ENCODE peak calls at places on chromosome 2, in seven cellular contexts. B, W, H, K, X, O and N are unnamed samples. For H3K4me1, the result is how much of the 10 kb centered on the place peaks cover.

GRCh38 chr2:239267411-239267941 is 133.3 kb downstream of the HDAC4 start:
- DNase-seq in B (peak), K (peak), X (no peak), O (no peak), W (peak), H (peak), N (no peak)

GRCh38 chr2:70670626-70671025 is 97.4 kb downstream of the ADD2 start:
- DNase-seq in B (no peak), X (peak), W (no peak), K (no peak), H (no peak), O (peak), N (no peak)

GRCh38 chr2:72136933-72137497 is 10.6 kb downstream of the CYP26B1 start:
- DNase-seq in K (no peak), X (no peak), H (no peak), B (no peak), O (no peak), W (no peak), N (no peak)

GRCh38 chr2:176704282-176704773 is 435.1 kb downstream of the MTX2 start:
- DNase-seq in B (no peak), K (no peak), W (peak), X (no peak), H (no peak), O (no peak), N (no peak)

GRCh38 chr2:230356084-230356483 is 29.1 kb downstream of the SP140L start:
- DNase-seq in B (no peak), X (no peak), O (no peak), K (no peak), H (no peak), W (no peak), N (no peak)

GRCh38 chr2:52220393-52220792 is 1188.5 kb upstream of the NRXN1 start:
- DNase-seq in B (peak), H (no peak), W (no peak), X (no peak), O (no peak), K (no peak), N (no peak)

GRCh38 chr2:211534655-211535054 is 978.3 kb downstream of the CPS1 start:
- DNase-seq in K (no peak), H (peak), X (no peak), B (peak), W (no peak), O (no peak), N (no peak)

GRCh38 chr2:152506843-152507242 is 171.9 kb downstream of the FMNL2 start:
- DNase-seq in W (no peak), H (no peak), B (no peak), X (no peak), K (peak), O (no peak), N (peak)

GRCh38 chr2:216107760-216108159 is 1.4 kb upstream of the XRCC5 start:
- DNase-seq in O (peak), H (no peak), K (peak), W (no peak), B (no peak), X (peak), N (peak)

GRCh38 chr2:240430595-240430994 is 4.9 kb upstream of the GPC1 start:
- DNase-seq in O (peak), B (no peak), K (no peak), X (no peak), W (no peak), H (no peak), N (no peak)

GRCh38 chr2:239625913-239626734 is 225.3 kb upstream of the HDAC4 start:
- DNase-seq in W (no peak), K (no peak), H (no peak), B (no peak), X (no peak), O (no peak), N (no peak)

GRCh38 chr2:105248316-105249070 is 7.0 kb downstream of the GPR45 start:
- DNase-seq in K (no peak), W (no peak), O (no peak), X (no peak), B (no peak), H (no peak), N (no peak)

GRCh38 chr2:23464156-23464555 is 79.2 kb downstream of the KLHL29 start:
- DNase-seq in O (no peak), K (no peak), B (no peak), H (no peak), W (no peak), X (no peak), N (no peak)

GRCh38 chr2:71336802-71337201 is 5.2 kb downstream of the ZNF638 start:
- DNase-seq in K (peak), W (peak), O (no peak), H (no peak), B (no peak), X (no peak), N (no peak)

GRCh38 chr2:9178110-9178904 is 28.3 kb upstream of the ASAP2 start:
- DNase-seq in H (no peak), X (peak), K (peak), W (no peak), B (peak), O (no peak), N (no peak)

GRCh38 chr2:54336136-54336976 is 80.3 kb upstream of the TSPYL6 start:
- DNase-seq in H (no peak), K (peak), B (no peak), W (no peak), X (no peak), O (no peak), N (no peak)

GRCh38 chr2:43193996-43194869 is 32.2 kb downstream of the ZFP36L2 start:
- DNase-seq in H (no peak), W (no peak), O (no peak), X (peak), K (no peak), B (no peak), N (no peak)

GRCh38 chr2:453132-453531 is 165.2 kb upstream of the ALKAL2 start:
- DNase-seq in B (no peak), X (no peak), K (no peak), W (no peak), H (no peak), O (peak), N (no peak)

GRCh38 chr2:45009303-45009927 is at the start of gene SIX2:
- DNase-seq in O (peak), K (peak), X (peak), H (peak), B (peak), W (peak), N (peak)

GRCh38 chr2:163919717-163920116 is 183.9 kb upstream of the FIGN start:
- DNase-seq in H (no peak), X (no peak), K (no peak), W (no peak), O (no peak), B (no peak), N (no peak)

GRCh38 chr2:8144131-8144631 is 537.7 kb upstream of the ID2 start:
- DNase-seq in X (no peak), O (no peak), W (no peak), H (no peak), B (no peak), K (no peak), N (no peak)

GRCh38 chr2:8145385-8145784 is 536.5 kb upstream of the ID2 start:
- DNase-seq in K (no peak), H (no peak), O (no peak), X (no peak), B (no peak), W (no peak), N (no peak)

GRCh38 chr2:8142456-8142855 is 539.4 kb upstream of the ID2 start:
- DNase-seq in X (no peak), W (no peak), H (no peak), B (no peak), K (no peak), O (no peak), N (no peak)

GRCh38 chr2:8146329-8147048 is 535.4 kb upstream of the ID2 start:
- DNase-seq in O (no peak), H (peak), X (no peak), B (peak), K (no peak), W (peak), N (no peak)

DNA sequence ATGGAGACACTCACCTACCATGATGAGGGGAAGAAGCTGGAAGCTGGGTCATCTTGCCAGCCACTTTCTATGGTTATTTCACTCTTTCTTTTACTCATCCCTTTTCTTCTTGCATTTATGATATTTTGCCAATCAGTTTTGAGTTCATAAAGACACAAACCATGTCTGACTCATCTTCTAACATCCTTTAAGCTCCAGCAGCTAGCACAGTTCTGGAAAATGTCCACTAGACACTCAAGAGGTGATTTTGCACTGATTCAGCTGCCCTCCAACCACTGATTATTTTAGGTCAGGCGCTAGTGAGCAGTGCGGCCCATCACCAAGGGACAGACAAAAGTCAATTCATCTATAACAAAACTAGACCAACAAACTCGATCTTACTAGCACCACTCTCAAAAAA is 537.1 kb upstream of the ID2 start:
- DNase-seq in B (no peak), W (no peak), O (no peak), H (no peak), X (no peak), K (no peak), N (no peak)
- H3K4me1 ChIP-seq in B (under half), W (under half), O (under half), H (under half), X (under half), K (under half), N (under half)

DNA sequence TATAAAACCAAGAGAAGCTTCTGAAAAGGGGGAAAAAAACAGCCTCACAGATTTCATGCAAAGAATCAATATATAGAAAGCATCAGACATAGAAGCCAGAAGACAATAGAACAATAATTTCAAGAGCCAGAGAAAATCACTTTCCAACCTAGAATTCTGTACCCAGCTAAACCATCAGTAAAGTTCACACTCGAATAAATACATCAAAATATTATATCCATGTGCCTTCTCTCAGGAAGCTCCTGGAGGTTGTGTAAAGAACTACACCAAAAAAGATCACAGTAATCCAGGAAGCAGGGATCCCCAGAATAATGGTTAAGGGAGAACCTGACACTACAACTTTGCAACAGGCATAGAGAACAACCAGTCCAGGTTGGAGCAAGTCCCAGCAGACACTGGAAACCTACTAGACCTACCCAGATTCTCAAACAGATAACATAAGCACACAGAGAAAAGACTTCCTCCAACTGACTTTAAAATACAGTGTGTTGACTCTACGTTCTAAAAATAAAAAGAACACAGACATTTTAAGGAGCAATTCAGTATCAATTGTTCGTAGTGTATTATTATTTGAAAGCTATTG is 401.9 kb upstream of the HS6ST1 start:
- DNase-seq in B (no peak), K (no peak), X (no peak), H (no peak), O (no peak), W (no peak), N (no peak)
- TF ChIP-seq CTCF in B (no peak), K (peak), X (peak), H (no peak), O (peak), W (no peak), N (peak)

DNA sequence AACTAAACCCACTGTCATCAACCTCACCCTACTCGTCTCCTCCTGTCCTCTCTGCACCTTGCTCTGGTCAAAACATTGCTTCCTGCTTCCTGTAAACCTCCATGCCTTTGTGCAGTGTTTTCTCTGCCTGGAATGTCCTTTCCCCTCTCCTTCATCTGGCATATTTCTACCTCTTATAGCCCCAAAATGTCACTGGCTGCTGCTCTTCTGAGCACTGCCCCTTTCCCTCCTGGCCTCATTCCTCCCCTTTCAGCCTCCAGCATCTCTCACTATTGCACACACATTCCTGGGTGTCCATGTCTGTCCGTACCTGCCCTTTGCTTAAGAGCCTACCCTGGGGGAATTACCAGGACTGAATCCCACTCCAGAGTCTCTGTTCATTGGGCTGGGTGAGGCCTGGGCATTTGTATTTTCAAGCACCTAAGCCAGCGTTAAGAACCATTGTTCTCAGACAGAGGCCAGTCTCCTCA is 84.9 kb downstream of the MOGAT1 start:
- DNase-seq in W (no peak), H (no peak), O (no peak), X (no peak), B (no peak), K (peak), N (peak)
- H3K4me1 ChIP-seq in W (under half), H (under half), O (under half), X (under half), B (under half), K (under half), N (under half)

GRCh38 chr2:123808243-123808642 is 216.8 kb upstream of the CNTNAP5 start:
- DNase-seq in K (no peak), X (peak), O (peak), W (no peak), B (no peak), H (no peak), N (no peak)
- TF ChIP-seq CTCF in K (no peak), X (peak), O (peak), W (no peak), B (no peak), H (no peak), N (no peak)

GRCh38 chr2:101770672-101771071 is 73.2 kb downstream of the MAP4K4 start:
- DNase-seq in K (peak), H (no peak), O (no peak), W (peak), X (peak), B (peak), N (peak)

GRCh38 chr2:101768480-101769077 is 71.1 kb downstream of the MAP4K4 start:
- DNase-seq in H (no peak), X (no peak), O (no peak), K (no peak), B (no peak), W (no peak), N (no peak)

GRCh38 chr2:101766337-101766736 is 68.8 kb downstream of the MAP4K4 start:
- DNase-seq in B (no peak), H (no peak), K (no peak), X (no peak), W (peak), O (no peak), N (no peak)

GRCh38 chr2:101763496-101764333 is 66.2 kb downstream of the MAP4K4 start:
- DNase-seq in O (no peak), K (no peak), X (no peak), B (no peak), H (no peak), W (no peak), N (no peak)

GRCh38 chr2:101766871-101767739 is 69.6 kb downstream of the MAP4K4 start:
- DNase-seq in K (peak), B (no peak), H (no peak), X (peak), W (peak), O (no peak), N (peak)
- H3K4me1 ChIP-seq in K (half or more), B (under half), H (half or more), X (under half), W (half or more), O (under half), N (half or more)

DNA sequence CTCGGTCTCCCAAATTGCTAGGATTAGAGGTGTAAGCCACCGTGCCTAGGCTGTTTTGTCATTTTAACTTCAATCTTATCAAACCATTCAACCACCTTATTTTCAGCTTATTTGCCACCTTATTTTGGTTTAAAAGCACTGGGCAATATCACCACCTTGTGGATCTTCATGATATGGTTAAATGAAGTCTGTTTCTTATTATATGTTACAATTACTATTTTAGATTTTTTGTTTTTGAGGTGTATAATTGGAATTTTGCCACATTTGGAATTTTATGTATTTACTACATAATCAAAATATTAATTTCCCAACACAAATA is 43.8 kb upstream of the SCN9A start:
- DNase-seq in K (peak), H (no peak), X (no peak), B (no peak), O (no peak), W (peak), N (peak)
- TF ChIP-seq CTCF in K (peak), H (no peak), X (peak), B (no peak), O (peak), W (peak), N (peak)

DNA sequence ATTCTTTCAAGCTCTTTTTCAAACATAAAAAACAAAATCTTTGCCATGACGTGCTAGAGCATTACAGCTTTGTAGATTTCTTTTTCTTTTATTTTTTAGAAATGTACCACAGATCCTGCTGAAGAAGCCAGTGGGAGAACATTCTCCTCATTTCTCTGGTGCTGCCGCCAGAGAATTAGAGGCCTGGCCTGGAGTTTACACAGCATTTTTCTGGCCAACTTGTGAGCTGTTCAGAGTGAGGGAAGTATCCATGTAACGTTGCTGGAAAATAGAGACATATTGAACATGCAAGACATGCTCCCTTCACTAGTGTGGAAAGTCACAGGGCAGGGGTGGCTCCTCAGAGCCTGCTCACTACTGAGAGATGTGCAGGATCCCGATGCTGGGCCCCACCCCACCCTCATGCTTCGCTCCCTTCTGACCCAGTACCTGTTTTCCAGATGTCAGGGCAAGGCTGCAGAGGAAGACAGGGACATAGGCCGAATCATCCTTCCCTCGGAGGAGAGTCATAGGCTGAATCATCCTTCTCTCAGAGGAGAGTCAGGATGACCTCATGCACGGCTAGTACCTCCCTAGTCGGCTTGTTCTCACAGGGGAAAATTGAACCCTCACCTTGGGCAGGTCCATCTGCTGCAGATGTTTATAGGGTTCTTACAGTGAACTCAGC is 298.5 kb downstream of the INSIG2 start:
- DNase-seq in X (no peak), B (no peak), W (no peak), H (no peak), O (no peak), K (peak), N (peak)
- H3K4me1 ChIP-seq in X (under half), B (under half), W (under half), H (under half), O (under half), K (under half), N (under half)

GRCh38 chr2:235829726-235830125 is 335.9 kb downstream of the AGAP1 start:
- DNase-seq in H (no peak), B (no peak), K (no peak), W (no peak), X (no peak), O (no peak), N (no peak)

GRCh38 chr2:235826791-235827190 is 332.9 kb downstream of the AGAP1 start:
- DNase-seq in B (no peak), X (no peak), O (no peak), W (no peak), K (no peak), H (no peak), N (no peak)

GRCh38 chr2:235831755-235832154 is 336.4 kb downstream of the GBX2 start:
- DNase-seq in B (no peak), W (no peak), O (no peak), X (no peak), H (no peak), K (no peak), N (no peak)

GRCh38 chr2:235825946-235826345 is 332.1 kb downstream of the AGAP1 start:
- DNase-seq in B (no peak), H (no peak), W (no peak), O (no peak), X (no peak), K (no peak), N (no peak)

DNA sequence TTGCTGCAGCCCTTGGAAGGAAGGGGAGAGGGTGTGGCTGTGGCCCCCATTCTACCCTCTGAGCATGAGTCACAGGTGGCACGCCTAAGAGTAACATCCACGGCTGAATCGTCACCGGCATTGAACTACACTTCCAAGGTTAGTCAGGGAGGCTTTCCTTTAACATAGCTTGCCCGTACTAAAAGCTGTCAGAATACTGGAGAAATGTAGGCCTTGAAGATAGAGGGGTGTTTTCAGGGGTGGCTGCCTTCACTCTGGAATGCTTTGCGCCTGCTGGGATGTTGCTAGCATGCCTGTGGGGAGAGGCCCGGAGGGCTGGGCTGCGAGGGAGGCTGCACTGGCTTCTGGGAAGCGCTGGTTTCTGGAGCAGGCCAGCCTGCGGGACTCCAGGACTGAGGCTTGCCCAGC is 333.7 kb downstream of the AGAP1 start:
- DNase-seq in O (no peak), K (no peak), B (no peak), W (no peak), X (no peak), H (no peak), N (peak)
- TF ChIP-seq CTCF in O (no peak), K (no peak), B (no peak), W (no peak), X (no peak), H (no peak), N (no peak)